ENCODE peak calls at places on chromosomes 3 and 15, in seven cellular contexts. C is right atrium auricular region, M is fibroblast of pulmonary artery, K is neural crest cell, Q is lower lobe of right lung, S is prostate gland, F is GM12864. R is an unnamed sample.

GRCh38 chr3:113231827-113232253 is 20.5 kb downstream of the BOC start:
- DNase-seq in C (no peak), M (peak), K (no peak), Q (no peak), S (no peak), F (no peak), R (no peak)

GRCh38 chr3:193732391-193732790 is 139.4 kb downstream of the OPA1 start:
- DNase-seq in C (no peak), M (peak), K (no peak), Q (no peak), S (no peak), F (no peak), R (no peak)

GRCh38 chr3:104582092-104582491 is 784.6 kb upstream of the ALCAM start:
- DNase-seq in C (no peak), M (no peak), K (no peak), Q (no peak), S (no peak), F (no peak), R (no peak)

GRCh38 chr3:139937674-139938279 is 2.8 kb downstream of the CLSTN2 start:
- DNase-seq in C (no peak), M (peak), K (peak), Q (no peak), S (no peak), F (no peak), R (no peak)

GRCh38 chr15:67863442-67863987 is 23.7 kb upstream of the RNU6-1 start:
- DNase-seq in C (peak), M (peak), K (peak), Q (peak), S (peak), F (no peak), R (peak)

GRCh38 chr15:72237286-72238224 is 6.6 kb upstream of the PKM start:
- DNase-seq in C (peak), M (peak), K (no peak), Q (peak), S (no peak), F (no peak), R (peak)

GRCh38 chr3:167851749-167852148 is 116.2 kb downstream of the SERPINI1 start:
- DNase-seq in C (no peak), M (no peak), K (no peak), Q (no peak), S (no peak), F (no peak), R (no peak)

GRCh38 chr3:195209083-195209835 is 61.7 kb downstream of the XXYLT1 start:
- DNase-seq in C (no peak), M (peak), K (no peak), Q (no peak), S (peak), F (no peak), R (no peak)

GRCh38 chr3:131026321-131027151 is at the start of the genes ASTE1 and NEK11:
- DNase-seq in C (peak), M (peak), K (peak), Q (peak), S (peak), F (peak), R (peak)

GRCh38 chr15:68056097-68056865 is 2.2 kb downstream of the PIAS1 start:
- DNase-seq in C (no peak), M (no peak), K (no peak), Q (no peak), S (no peak), F (no peak), R (no peak)

GRCh38 chr3:153042088-153042487 is 119.9 kb upstream of the RAP2B start:
- DNase-seq in C (no peak), M (no peak), K (no peak), Q (no peak), S (no peak), F (no peak), R (no peak)

GRCh38 chr15:86163771-86164170 is 84.1 kb downstream of the AGBL1 start:
- DNase-seq in C (no peak), M (no peak), K (no peak), Q (no peak), S (no peak), F (no peak), R (no peak)

GRCh38 chr3:38349684-38350359 is 3.2 kb downstream of the XYLB start:
- DNase-seq in C (no peak), M (no peak), K (no peak), Q (no peak), S (no peak), F (no peak), R (no peak)

GRCh38 chr3:23232016-23232415 is 28.9 kb downstream of the UBE2E2 start:
- DNase-seq in C (no peak), M (peak), K (no peak), Q (no peak), S (no peak), F (no peak), R (no peak)

GRCh38 chr3:72336114-72336651 is 512.1 kb downstream of the SHQ1 start:
- DNase-seq in C (no peak), M (no peak), K (no peak), Q (no peak), S (no peak), F (no peak), R (no peak)

GRCh38 chr3:57556459-57557087 is 499 bp downstream of the PDE12 start:
- DNase-seq in C (no peak), M (peak), K (no peak), Q (peak), S (no peak), F (no peak), R (no peak)

GRCh38 chr15:68112711-68113110 is 58.6 kb downstream of the PIAS1 start:
- DNase-seq in C (no peak), M (no peak), K (no peak), Q (no peak), S (no peak), F (no peak), R (no peak)

GRCh38 chr3:42225486-42226363 is 40.3 kb downstream of the CCK start:
- DNase-seq in C (no peak), M (no peak), K (no peak), Q (no peak), S (no peak), F (no peak), R (no peak)

GRCh38 chr15:63178034-63178433 is 11.4 kb upstream of the RAB8B start:
- DNase-seq in C (peak), M (no peak), K (no peak), Q (no peak), S (no peak), F (no peak), R (no peak)

GRCh38 chr15:85407421-85408269 is 27.2 kb downstream of the AKAP13 start:
- DNase-seq in C (no peak), M (peak), K (no peak), Q (no peak), S (no peak), F (no peak), R (no peak)

GRCh38 chr3:53940651-53941050 is 49.0 kb upstream of the SELENOK start:
- DNase-seq in C (no peak), M (peak), K (no peak), Q (no peak), S (no peak), F (no peak), R (no peak)

GRCh38 chr15:22949074-22949547 is 31.1 kb downstream of the CYFIP1 start:
- DNase-seq in C (peak), M (peak), K (peak), Q (no peak), S (no peak), F (no peak), R (peak)

GRCh38 chr3:133662256-133662773 is 574 bp upstream of the TOPBP1 start:
- DNase-seq in C (no peak), M (peak), K (no peak), Q (no peak), S (no peak), F (no peak), R (peak)

GRCh38 chr15:33057845-33058244 is 136.7 kb downstream of the FMN1 start:
- DNase-seq in C (no peak), M (no peak), K (no peak), Q (no peak), S (no peak), F (no peak), R (no peak)

GRCh38 chr3:129756871-129757270 is 136.6 kb downstream of the TMCC1 start:
- DNase-seq in C (no peak), M (peak), K (no peak), Q (no peak), S (no peak), F (no peak), R (no peak)

GRCh38 chr3:171353423-171353822 is 106.8 kb downstream of the TNIK start:
- DNase-seq in C (no peak), M (no peak), K (no peak), Q (no peak), S (no peak), F (no peak), R (no peak)

GRCh38 chr3:115862099-115862498 is 238.8 kb downstream of the GAP43 start:
- DNase-seq in C (no peak), M (no peak), K (no peak), Q (no peak), S (no peak), F (no peak), R (no peak)

GRCh38 chr3:17140670-17141505 is 256.1 kb downstream of the PLCL2 start:
- DNase-seq in C (peak), M (no peak), K (no peak), Q (no peak), S (peak), F (no peak), R (no peak)

GRCh38 chr15:39239562-39239961 is 341.3 kb upstream of the THBS1 start:
- DNase-seq in C (no peak), M (no peak), K (no peak), Q (no peak), S (no peak), F (no peak), R (no peak)

GRCh38 chr3:158781859-158782258 is 20.0 kb upstream of the MFSD1 start:
- DNase-seq in C (no peak), M (no peak), K (no peak), Q (no peak), S (no peak), F (no peak), R (no peak)

GRCh38 chr15:91308209-91308608 is 208.2 kb downstream of the SV2B start:
- DNase-seq in C (no peak), M (no peak), K (no peak), Q (no peak), S (no peak), F (no peak), R (no peak)

GRCh38 chr15:101054116-101054515 is 135.0 kb downstream of the LRRK1 start:
- DNase-seq in C (no peak), M (no peak), K (no peak), Q (no peak), S (no peak), F (no peak), R (no peak)

GRCh38 chr3:4323246-4324027 is 20.3 kb downstream of the SETMAR start:
- DNase-seq in C (no peak), M (peak), K (no peak), Q (no peak), S (no peak), F (no peak), R (no peak)

GRCh38 chr3:116474356-116475200 is 29.3 kb upstream of the LSAMP start:
- DNase-seq in C (no peak), M (no peak), K (no peak), Q (no peak), S (no peak), F (no peak), R (no peak)

GRCh38 chr3:127487196-127487595 is 103.3 kb downstream of the TPRA1 start:
- DNase-seq in C (no peak), M (no peak), K (no peak), Q (no peak), S (no peak), F (no peak), R (no peak)

GRCh38 chr3:114411811-114412803 is 118.3 kb downstream of the TIGIT start:
- DNase-seq in C (no peak), M (peak), K (no peak), Q (no peak), S (no peak), F (no peak), R (no peak)

GRCh38 chr3:4780545-4780957 is 198.7 kb upstream of the BHLHE40 start:
- DNase-seq in C (no peak), M (no peak), K (no peak), Q (no peak), S (no peak), F (no peak), R (no peak)

GRCh38 chr3:28726840-28727239 is 378.2 kb upstream of the AZI2 start:
- DNase-seq in C (peak), M (peak), K (peak), Q (peak), S (no peak), F (no peak), R (no peak)

DNA sequence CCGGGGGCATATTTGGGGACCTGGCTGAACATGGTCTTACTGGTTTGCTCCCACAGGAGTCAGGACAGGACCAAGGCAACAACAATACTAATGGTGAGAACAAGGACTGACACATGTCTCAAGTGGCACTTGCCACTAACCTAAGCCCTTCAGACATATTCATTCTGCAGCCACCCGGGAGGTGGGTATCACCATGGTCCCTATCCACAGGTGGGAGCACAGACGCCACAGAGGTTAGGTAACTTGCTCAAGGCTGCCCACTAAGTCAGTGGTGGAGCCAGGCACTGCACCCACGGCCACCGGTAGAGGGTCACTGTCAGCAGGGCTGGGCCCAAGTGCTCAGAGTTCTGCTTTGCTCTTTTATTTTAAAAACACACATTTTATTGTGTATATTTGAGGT is 29.8 kb upstream of the SLC41A3 start:
- DNase-seq in C (no peak), M (no peak), K (no peak), Q (no peak), S (no peak), F (no peak), R (no peak)
- TF ChIP-seq CTCF in C (no peak), M (peak), K (peak), Q (peak), S (no peak), F (peak), R (peak)

GRCh38 chr3:97010881-97011657 is 196.7 kb downstream of the EPHA6 start:
- DNase-seq in C (no peak), M (no peak), K (no peak), Q (no peak), S (no peak), F (no peak), R (no peak)

GRCh38 chr3:97009427-97010019 is 195.1 kb downstream of the EPHA6 start:
- DNase-seq in C (no peak), M (no peak), K (no peak), Q (no peak), S (no peak), F (no peak), R (no peak)
- TF ChIP-seq CTCF in C (no peak), M (no peak), K (no peak), Q (no peak), S (no peak), F (no peak), R (no peak)

GRCh38 chr3:50580683-50581458 is 11.5 kb downstream of the HEMK1 start:
- DNase-seq in C (no peak), M (no peak), K (no peak), Q (no peak), S (no peak), F (no peak), R (no peak)
- TF ChIP-seq CTCF in C (no peak), M (peak), K (no peak), Q (no peak), S (no peak), F (no peak), R (no peak)

DNA sequence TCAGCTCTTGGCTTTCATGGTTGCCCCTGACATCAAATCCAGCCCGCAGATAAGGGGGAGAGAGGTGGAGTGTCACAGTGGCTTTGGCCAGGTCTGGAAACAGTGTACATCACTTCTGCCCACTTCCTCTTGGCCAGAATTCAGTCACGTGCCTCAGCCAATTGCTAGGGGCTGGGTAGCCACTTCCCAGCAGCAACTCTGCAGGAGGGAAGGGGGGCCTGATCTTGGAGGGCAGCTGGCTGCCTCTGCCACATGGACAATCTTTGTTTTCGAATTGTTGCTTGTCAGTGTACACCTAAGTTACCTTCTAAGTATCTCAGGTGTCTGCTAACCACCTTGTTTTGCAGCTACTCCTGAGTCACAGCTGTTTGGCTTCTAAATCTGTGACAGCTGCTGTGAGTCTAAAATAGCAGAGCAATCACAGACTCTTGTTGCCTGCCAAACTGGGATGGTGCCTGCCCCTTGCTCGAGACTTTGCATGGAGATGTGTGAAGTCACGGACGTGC is 41.0 kb upstream of the LIMD1 start:
- DNase-seq in C (no peak), M (peak), K (no peak), Q (no peak), S (no peak), F (peak), R (peak)
- TF ChIP-seq CTCF in C (no peak), M (no peak), K (no peak), Q (no peak), S (no peak), F (no peak), R (no peak)

DNA sequence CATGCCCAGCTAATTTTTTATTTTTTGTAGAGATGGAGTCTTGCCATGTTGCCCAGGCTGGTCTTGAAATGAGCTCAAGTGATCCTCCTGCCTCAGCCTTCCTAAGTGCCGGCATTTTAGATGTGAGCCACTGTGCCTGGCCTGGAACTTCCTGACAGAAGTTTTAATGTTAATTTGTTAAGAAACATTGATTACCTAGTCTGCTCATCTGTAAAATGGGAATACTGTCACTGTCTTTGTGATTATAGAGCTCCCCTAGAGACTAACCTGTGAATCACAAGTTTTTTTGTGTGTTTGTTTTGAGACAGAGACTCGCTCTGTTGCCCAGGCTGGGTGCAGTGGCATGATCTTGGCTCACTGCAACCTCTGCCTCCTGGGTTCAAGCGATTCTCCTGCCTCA is 4.3 kb upstream of the EIF3J start:
- DNase-seq in C (no peak), M (no peak), K (no peak), Q (no peak), S (no peak), F (no peak), R (no peak)
- TF ChIP-seq CTCF in C (no peak), M (peak), K (peak), Q (no peak), S (no peak), F (peak), R (no peak)

GRCh38 chr15:35693887-35694286 is 147.9 kb upstream of the DPH6 start:
- DNase-seq in C (no peak), M (no peak), K (no peak), Q (no peak), S (peak), F (no peak), R (no peak)
- TF ChIP-seq CTCF in C (no peak), M (no peak), K (no peak), Q (no peak), S (no peak), F (no peak), R (no peak)

GRCh38 chr15:96896766-96897165 is 566.3 kb downstream of the NR2F2 start:
- DNase-seq in C (no peak), M (no peak), K (no peak), Q (no peak), S (no peak), F (no peak), R (no peak)

GRCh38 chr15:96889734-96890480 is 559.4 kb downstream of the NR2F2 start:
- DNase-seq in C (no peak), M (no peak), K (no peak), Q (no peak), S (no peak), F (no peak), R (no peak)

GRCh38 chr15:96888764-96889163 is 558.3 kb downstream of the NR2F2 start:
- DNase-seq in C (no peak), M (no peak), K (no peak), Q (no peak), S (no peak), F (no peak), R (no peak)

GRCh38 chr15:96894669-96895068 is 564.2 kb downstream of the NR2F2 start:
- DNase-seq in C (no peak), M (no peak), K (no peak), Q (no peak), S (no peak), F (no peak), R (no peak)

GRCh38 chr15:96893159-96893906 is 562.8 kb downstream of the NR2F2 start:
- DNase-seq in C (no peak), M (peak), K (peak), Q (no peak), S (peak), F (no peak), R (no peak)
- TF ChIP-seq CTCF in C (no peak), M (peak), K (peak), Q (peak), S (peak), F (no peak), R (peak)

GRCh38 chr3:69659180-69659915 is 79.9 kb upstream of the MITF start:
- DNase-seq in C (no peak), M (no peak), K (no peak), Q (no peak), S (no peak), F (no peak), R (no peak)

GRCh38 chr3:69660631-69661030 is 78.6 kb upstream of the MITF start:
- DNase-seq in C (no peak), M (no peak), K (no peak), Q (no peak), S (no peak), F (no peak), R (peak)

GRCh38 chr3:69669070-69669469 is 70.2 kb upstream of the MITF start:
- DNase-seq in C (no peak), M (no peak), K (no peak), Q (no peak), S (no peak), F (no peak), R (no peak)

GRCh38 chr3:69665026-69665739 is 74.1 kb upstream of the MITF start:
- DNase-seq in C (peak), M (peak), K (no peak), Q (no peak), S (no peak), F (no peak), R (no peak)
- TF ChIP-seq CTCF in C (no peak), M (no peak), K (no peak), Q (no peak), S (no peak), F (no peak), R (no peak)

GRCh38 chr3:182948305-182948704 is 32.0 kb downstream of the DCUN1D1 start:
- DNase-seq in C (no peak), M (no peak), K (no peak), Q (no peak), S (no peak), F (no peak), R (no peak)

GRCh38 chr3:182949688-182950087 is 30.6 kb downstream of the DCUN1D1 start:
- DNase-seq in C (no peak), M (no peak), K (no peak), Q (no peak), S (no peak), F (no peak), R (no peak)

GRCh38 chr3:182947892-182948291 is 32.4 kb downstream of the DCUN1D1 start:
- DNase-seq in C (no peak), M (no peak), K (no peak), Q (no peak), S (no peak), F (no peak), R (no peak)
- TF ChIP-seq CTCF in C (no peak), M (no peak), K (peak), Q (no peak), S (no peak), F (no peak), R (no peak)

R was measured in GM06990.